ENCODE peak calls at places on chromosomes 5 and 9, in eight cellular contexts. I is dorsolateral prefrontal cortex; K is esophagus squamous epithelium; U is nephron progenitor cell; M is epithelial cell of esophagus; N is RWPE1; D is Peyer's patch; P is CD4-positive, alpha-beta T cell. O is an unnamed sample.

GRCh38 chr9:70484232-70485130 is 70.0 kb upstream of the KLF9 start:
- DNase-seq in D (no peak), M (peak), K (no peak), I (no peak), N (peak), U (peak), P (no peak), O (no peak)

GRCh38 chr5:1218351-1219080 is 6.7 kb upstream of the SLC6A18 start:
- DNase-seq in U (no peak), K (no peak), N (no peak), P (no peak), D (no peak), M (no peak), I (no peak), O (no peak)

GRCh38 chr9:137459601-137460362 is 648 bp upstream of the NSMF start:
- DNase-seq in I (no peak), U (no peak), D (no peak), M (no peak), P (peak), N (no peak), K (no peak), O (no peak)

GRCh38 chr5:1921711-1922110 is 39.0 kb upstream of the IRX4 start:
- DNase-seq in M (no peak), I (no peak), K (no peak), N (no peak), P (no peak), U (no peak), D (no peak), O (no peak)

GRCh38 chr9:33517373-33517772 is 6.7 kb upstream of the ANKRD18B start:
- DNase-seq in U (no peak), P (no peak), N (peak), M (peak), D (no peak), I (no peak), K (no peak), O (no peak)

GRCh38 chr9:13033959-13034695 is 245.4 kb downstream of the MPDZ start:
- DNase-seq in I (peak), K (no peak), P (no peak), M (peak), N (peak), D (no peak), U (peak), O (peak)

GRCh38 chr5:161411156-161411555 is 135.4 kb downstream of the GABRB2 start:
- DNase-seq in P (no peak), N (no peak), K (no peak), D (no peak), I (no peak), U (no peak), M (no peak), O (no peak)

GRCh38 chr5:53029608-53030007 is 40.5 kb downstream of the ITGA2 start:
- DNase-seq in U (no peak), M (peak), P (no peak), I (no peak), D (no peak), N (no peak), K (no peak), O (no peak)

GRCh38 chr5:72210913-72211670 is 103.8 kb downstream of the MAP1B start:
- DNase-seq in P (no peak), U (no peak), K (no peak), M (peak), N (peak), I (no peak), D (no peak), O (no peak)

GRCh38 chr5:114419941-114420340 is 58.1 kb downstream of the KCNN2 start:
- DNase-seq in M (no peak), U (no peak), N (no peak), K (no peak), I (no peak), D (no peak), P (no peak), O (no peak)

GRCh38 chr5:148746826-148747535 is 79.4 kb upstream of the ADRB2 start:
- DNase-seq in K (no peak), U (no peak), I (no peak), D (no peak), N (no peak), P (no peak), M (peak), O (no peak)

GRCh38 chr5:146675700-146676099 is 159.7 kb upstream of the GPR151 start:
- DNase-seq in D (no peak), P (no peak), N (no peak), K (no peak), M (no peak), I (no peak), U (peak), O (no peak)

DNA sequence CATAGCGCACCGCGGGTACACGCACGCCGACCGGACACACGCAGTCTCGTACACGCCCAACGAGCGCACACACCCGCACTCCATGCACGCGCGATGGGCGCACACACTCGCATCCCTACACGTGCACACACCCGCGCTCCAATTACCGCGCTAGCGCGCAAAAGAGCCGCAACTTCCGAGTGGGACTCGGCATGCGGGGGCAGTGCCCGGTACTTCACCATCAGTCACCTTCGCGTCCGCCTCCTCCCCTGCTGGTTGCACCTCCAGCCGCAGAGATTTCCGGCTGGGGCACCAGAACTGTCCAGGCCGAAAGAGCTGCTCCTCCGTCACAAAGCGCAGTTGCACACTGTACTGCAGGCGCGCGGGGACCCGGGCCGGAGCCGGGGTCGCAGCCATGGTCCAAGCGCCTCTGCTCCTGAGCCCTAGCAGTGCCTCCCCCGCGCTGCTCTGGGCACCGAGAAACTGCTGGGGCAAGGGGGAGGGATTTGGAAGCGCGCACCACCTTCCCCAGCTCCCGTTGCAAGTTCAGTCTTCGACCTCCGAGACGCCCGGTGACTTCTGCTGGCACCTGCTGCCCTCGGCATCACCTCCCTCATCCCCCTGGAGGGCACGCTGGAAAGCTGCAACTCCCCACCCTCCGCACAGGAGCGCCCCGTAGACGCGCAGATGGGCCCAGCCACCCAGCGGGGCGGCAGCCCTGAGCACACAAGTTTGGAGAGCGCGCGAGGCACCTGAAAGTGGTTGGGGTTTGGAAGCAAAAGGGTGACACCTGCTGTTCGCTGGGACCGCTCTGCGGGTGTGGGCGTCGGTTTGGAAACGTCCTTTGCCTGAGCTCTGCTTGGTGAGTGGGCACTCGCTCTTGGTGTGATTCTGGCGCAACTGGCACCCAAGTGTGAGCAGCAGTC is 337.4 kb upstream of the PUM3 start:
- DNase-seq in P (peak), U (peak), N (peak), K (no peak), M (peak), I (peak), D (no peak), O (no peak)
- TF ChIP-seq CTCF in P (no peak), U (peak), N (no peak), K (peak), M (peak), I (peak), D (no peak), O (no peak)

DNA sequence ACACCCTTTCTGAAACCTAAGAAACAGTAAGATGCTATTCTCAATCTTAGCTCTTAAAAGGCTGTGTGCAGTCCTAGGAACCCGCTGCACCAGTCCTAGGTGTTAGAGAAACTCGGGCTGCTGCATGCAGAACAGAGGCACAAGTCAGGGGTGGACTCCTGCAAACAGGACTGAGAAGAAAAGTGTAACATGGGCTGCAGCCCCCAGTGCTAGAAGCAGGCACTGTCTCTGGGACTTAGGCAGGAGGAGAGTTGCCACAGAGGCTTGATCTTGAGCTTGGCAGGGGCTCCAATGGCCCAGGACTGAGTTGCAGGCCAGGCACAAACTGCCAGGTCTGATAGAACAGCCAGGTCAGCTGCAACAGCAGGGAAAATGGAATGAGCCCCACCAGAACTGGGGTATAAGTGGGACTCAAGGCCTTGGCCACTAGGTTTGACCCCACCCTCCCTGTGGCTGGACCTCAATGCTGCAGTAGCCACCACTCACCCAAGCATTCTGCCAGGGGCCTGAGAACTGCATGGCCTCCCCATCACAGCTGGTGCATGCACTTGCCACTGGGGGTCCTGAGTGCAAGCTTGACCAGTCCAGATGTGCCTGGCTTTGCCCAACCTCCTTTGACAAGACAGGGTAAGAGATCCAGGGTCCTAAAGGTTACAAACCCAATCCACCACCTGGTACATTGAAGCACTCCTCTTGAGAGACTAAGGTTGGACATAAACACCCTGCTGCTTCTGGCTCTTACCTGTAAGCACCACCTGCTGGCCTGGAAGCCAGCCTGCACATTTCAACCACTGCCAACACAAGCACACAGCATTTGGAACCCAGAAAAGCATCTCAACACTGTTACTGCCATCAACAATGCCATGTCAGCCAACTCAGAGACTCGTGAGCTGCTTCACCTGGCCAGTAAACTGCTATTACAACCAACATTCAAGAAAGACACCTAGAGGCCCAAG is 103.3 kb downstream of the FBXL17 start:
- DNase-seq in I (no peak), N (no peak), P (no peak), M (peak), U (no peak), K (no peak), D (no peak), O (no peak)
- TF ChIP-seq CTCF in I (no peak), N (no peak), P (no peak), M (peak), U (no peak), K (no peak), D (no peak), O (no peak)

GRCh38 chr5:115624994-115625393 is 842 bp downstream of the TMED7 start:
- DNase-seq in I (no peak), N (no peak), U (no peak), P (no peak), K (no peak), M (no peak), D (no peak), O (no peak)

GRCh38 chr5:115626444-115626823 is 598 bp upstream of the TMED7 start:
- DNase-seq in P (no peak), N (no peak), D (no peak), K (no peak), M (no peak), I (no peak), U (no peak), O (no peak)

GRCh38 chr5:115627295-115627825 is 1.5 kb upstream of the TMED7 start:
- DNase-seq in N (no peak), U (no peak), D (no peak), K (no peak), I (no peak), P (no peak), M (no peak), O (no peak)

GRCh38 chr5:115623632-115624031 is 2.2 kb downstream of the TMED7 start:
- DNase-seq in P (no peak), D (no peak), M (no peak), U (no peak), N (no peak), I (no peak), K (no peak), O (no peak)

GRCh38 chr5:115625579-115626443 is at the start of gene TMED7:
- DNase-seq in K (peak), U (peak), P (peak), M (peak), D (peak), I (peak), N (peak), O (peak)
- TF ChIP-seq CTCF in K (peak), U (no peak), P (no peak), M (no peak), D (no peak), I (peak), N (no peak), O (no peak)

DNA sequence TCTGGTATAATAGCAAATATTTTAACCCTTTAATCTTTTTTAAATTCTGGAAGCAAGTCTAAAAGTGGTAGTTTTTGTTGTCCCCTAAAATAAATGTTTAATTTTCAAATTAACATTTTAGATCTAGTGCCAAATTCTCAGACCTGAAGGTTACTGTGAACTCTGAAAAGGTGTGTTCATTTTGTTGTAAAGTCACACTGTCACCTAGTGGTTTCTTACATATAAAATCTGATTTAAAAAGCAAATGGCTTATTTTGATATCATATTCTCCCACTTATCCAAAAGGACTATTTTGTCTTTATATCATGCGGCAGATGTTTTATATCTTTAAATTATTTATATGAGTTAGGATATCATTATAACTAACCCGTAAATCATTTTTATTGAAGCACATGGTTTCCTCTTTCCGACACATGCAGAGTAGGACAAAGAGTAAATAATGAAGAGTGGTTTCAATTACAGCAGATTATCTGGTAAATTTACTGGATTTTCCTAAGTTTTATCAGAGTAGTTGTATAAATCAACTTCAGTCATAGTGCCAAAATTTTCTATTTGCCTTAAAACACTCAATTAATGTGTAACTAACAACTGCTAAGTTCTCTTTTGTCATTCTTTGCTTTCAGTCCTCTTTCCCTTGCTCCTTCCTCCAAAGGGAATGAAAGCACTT is 189.4 kb downstream of the COX7C start:
- DNase-seq in N (no peak), D (no peak), M (no peak), I (no peak), P (no peak), U (no peak), K (no peak), O (no peak)
- TF ChIP-seq CTCF in N (peak), D (no peak), M (no peak), I (no peak), P (no peak), U (no peak), K (no peak), O (no peak)

DNA sequence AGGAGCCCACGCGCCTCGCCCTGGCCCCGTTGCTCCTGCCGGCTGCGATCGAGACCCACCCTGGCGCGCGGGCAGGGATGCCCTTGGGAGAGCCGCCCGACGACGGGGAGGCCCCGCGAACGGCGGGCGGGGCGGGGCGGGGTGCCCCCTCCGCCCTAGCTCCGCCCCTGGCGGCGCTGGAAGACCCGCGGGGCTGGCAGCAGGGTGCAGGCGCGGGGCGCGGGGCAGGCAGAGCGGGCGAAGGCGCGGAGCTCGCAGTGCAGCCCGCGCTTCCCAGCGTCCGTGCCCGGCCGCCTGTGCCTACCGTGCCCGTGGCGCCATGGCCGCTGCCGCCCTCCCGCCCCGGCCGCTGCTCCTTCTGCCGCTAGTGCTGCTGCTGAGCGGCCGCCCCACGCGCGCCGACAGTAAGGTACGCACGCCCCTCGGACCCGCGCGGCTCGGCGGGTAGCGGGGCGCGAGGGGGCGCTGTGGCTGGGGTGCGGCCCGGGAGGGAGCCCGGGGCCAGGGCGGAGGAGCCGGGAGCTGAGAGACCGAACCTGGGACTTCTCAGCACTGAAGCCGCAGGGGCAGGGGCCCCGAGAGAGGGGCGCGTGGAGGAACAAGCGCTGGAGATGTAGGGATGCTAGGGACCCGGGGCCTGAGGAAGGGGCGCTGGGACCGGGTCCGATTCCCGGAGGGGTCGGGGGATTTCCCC is at the start of gene OLFML2A:
- DNase-seq in M (peak), P (no peak), D (no peak), I (no peak), U (peak), N (no peak), K (no peak), O (no peak)
- TF ChIP-seq CTCF in M (no peak), P (no peak), D (no peak), I (peak), U (peak), N (peak), K (peak), O (no peak)

DNA sequence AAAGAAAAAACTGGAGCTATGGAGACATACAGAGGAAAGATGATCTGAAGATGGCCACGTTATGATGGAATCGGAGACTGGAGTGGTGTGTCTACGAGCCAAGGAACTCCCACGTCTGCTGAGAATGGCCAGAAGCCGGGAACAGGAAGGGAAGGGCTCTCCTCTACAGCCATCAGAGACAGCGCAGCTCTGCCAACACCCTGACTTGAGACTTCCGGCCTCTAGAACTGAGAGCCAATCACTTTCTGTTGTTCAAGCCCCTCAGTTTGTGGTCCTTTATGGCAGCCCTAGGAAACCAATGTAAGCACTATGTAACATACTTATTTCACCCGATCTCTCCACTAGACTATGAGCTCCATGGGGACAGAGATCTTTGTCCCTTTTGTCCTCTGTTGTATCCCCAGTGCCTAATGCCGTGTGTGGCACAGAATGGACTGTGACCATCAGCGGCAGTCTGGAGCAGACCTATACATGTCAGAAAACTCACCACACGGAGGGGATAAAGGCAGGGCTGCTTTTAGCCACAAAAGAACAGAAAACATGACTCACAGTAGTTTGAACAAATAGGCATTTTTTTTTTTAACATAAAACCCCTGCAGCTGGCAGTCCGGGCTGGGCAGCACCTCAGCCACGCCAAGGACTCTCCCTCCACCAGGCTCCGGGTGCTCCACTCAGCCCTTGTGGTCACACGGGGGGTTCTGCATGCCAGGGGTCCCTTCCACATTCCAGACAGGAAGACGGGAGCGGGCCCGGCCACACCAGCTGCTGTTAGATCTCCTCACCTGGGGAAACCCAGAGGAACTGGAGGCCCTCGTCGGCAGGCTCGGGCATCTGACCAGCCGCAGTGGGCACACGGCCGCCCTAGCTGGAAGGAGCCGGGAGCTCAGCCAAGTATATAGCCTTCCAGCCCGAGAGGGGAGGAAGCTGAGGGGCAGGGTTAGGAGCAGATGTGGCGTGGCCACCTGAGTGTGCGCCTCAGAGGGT is 16.1 kb upstream of the MXD3 start:
- DNase-seq in U (no peak), K (no peak), D (no peak), P (no peak), I (no peak), M (no peak), N (peak), O (no peak)
- TF ChIP-seq CTCF in U (no peak), K (no peak), D (no peak), P (no peak), I (no peak), M (no peak), N (no peak), O (no peak)

DNA sequence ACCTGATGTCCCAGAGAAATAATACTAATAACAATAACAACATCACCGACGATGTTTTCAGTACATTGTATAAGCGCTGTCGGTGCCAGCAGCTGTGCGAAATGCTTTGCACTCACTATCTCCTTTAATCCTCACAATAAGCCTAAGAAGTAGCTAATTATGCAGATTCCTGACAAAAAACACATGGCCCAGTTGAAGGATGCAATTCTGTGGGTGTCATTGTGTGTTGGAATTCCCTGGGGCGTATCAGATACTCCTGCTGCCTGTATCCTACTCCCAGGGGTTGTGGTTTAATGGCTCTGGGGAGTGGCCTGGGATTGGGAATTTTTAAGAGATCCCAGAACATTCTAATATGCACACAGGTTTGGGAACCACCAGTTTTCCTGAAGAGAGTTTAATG is 154.0 kb downstream of the RGS3 start:
- DNase-seq in N (no peak), U (no peak), P (no peak), I (no peak), M (no peak), D (no peak), K (no peak), O (no peak)
- TF ChIP-seq CTCF in N (no peak), U (no peak), P (no peak), I (no peak), M (no peak), D (no peak), K (no peak), O (no peak)

GRCh38 chr9:1434082-1434481 is 383.9 kb downstream of the DMRT2 start:
- DNase-seq in U (no peak), K (no peak), M (peak), P (no peak), D (no peak), I (no peak), N (peak), O (no peak)
- TF ChIP-seq CTCF in U (peak), K (no peak), M (peak), P (no peak), D (no peak), I (no peak), N (peak), O (no peak)

O was measured in omental fat pad.